ENCODE peak calls at places on chromosomes 13 and 19, in seven cellular contexts. D, M, I, S, Y, J and C are unnamed samples.

GRCh38 chr19:44903602-44904425 is 1.8 kb upstream of the APOE start:
- DNase-seq in M (peak; percentile 62), S (peak; percentile 78), J (peak; percentile 85), I (peak; percentile 78), D (peak; percentile 63), Y (peak; percentile 69), C (peak; percentile 89)

GRCh38 chr13:21703846-21704245 is 33.0 kb downstream of the FGF9 start:
- DNase-seq in S (no peak), Y (no peak), D (no peak), I (no peak), J (no peak), M (no peak), C (no peak)

GRCh38 chr13:48431987-48432615 is 19.2 kb upstream of the LPAR6 start:
- DNase-seq in Y (peak; percentile 46), J (no peak), M (peak; percentile 45), I (no peak), D (no peak), S (no peak), C (no peak)

GRCh38 chr19:3556978-3557460 is 367 bp downstream of the MFSD12 start:
- DNase-seq in I (no peak), Y (no peak), S (peak; percentile 63), J (no peak), M (no peak), D (no peak), C (no peak)

GRCh38 chr13:79018166-79018565 is 359.2 kb upstream of the OBI1 start:
- DNase-seq in I (no peak), D (no peak), Y (no peak), J (no peak), M (no peak), S (no peak), C (no peak)

GRCh38 chr13:38686635-38687245 is at the start of gene FREM2:
- DNase-seq in J (no peak), Y (peak; percentile 40), S (no peak), M (no peak), I (no peak), D (peak; percentile 25), C (peak; percentile 41)

GRCh38 chr13:43058836-43059235 is 35.5 kb downstream of the DNAJC15 start:
- DNase-seq in D (no peak), Y (peak; percentile 79), S (no peak), J (no peak), M (no peak), I (no peak), C (no peak)

GRCh38 chr19:48648134-48648533 is 2.1 kb upstream of the CA11 start:
- DNase-seq in M (no peak), J (no peak), I (no peak), D (no peak), S (no peak), Y (no peak), C (no peak)

GRCh38 chr13:48567521-48568331 is 34.8 kb upstream of the RCBTB2 start:
- DNase-seq in M (peak; percentile 25), S (peak; percentile 59), J (no peak), I (no peak), D (peak; percentile 40), Y (no peak), C (no peak)

GRCh38 chr13:48828962-48829405 is 146.7 kb upstream of the FNDC3A start:
- DNase-seq in Y (no peak), J (no peak), I (no peak), S (no peak), D (no peak), M (peak; percentile 28), C (no peak)

GRCh38 chr19:6402834-6403608 is 10.1 kb upstream of the GTF2F1 start:
- DNase-seq in I (no peak), S (no peak), M (peak; percentile 75), D (no peak), Y (peak; percentile 72), J (no peak), C (peak; percentile 93)

GRCh38 chr13:46896346-46897138 is at the start of gene HTR2A:
- DNase-seq in Y (peak; percentile 65), D (peak; percentile 32), S (peak; percentile 44), J (no peak), M (peak; percentile 48), I (no peak), C (no peak)

GRCh38 chr13:46355906-46356305 is 31.1 kb downstream of the RUBCNL start:
- DNase-seq in D (no peak), Y (no peak), I (no peak), S (no peak), J (no peak), M (no peak), C (no peak)

GRCh38 chr13:75801388-75801787 is 165.3 kb downstream of the LMO7 start:
- DNase-seq in I (no peak), D (no peak), Y (no peak), M (no peak), S (no peak), J (no peak), C (no peak)

GRCh38 chr19:30074741-30075460 is 132.9 kb downstream of the URI1 start:
- DNase-seq in Y (no peak), I (no peak), M (no peak), D (no peak), S (no peak), J (no peak), C (peak; percentile 37)

GRCh38 chr13:19681517-19681916 is 48.1 kb downstream of the MPHOSPH8 start:
- DNase-seq in D (no peak), I (no peak), S (no peak), M (no peak), Y (peak; percentile 33), J (no peak), C (no peak)

GRCh38 chr13:99314640-99315176 is 7.5 kb upstream of the GPR183 start:
- DNase-seq in I (no peak), D (no peak), J (no peak), S (no peak), Y (peak; percentile 28), M (peak; percentile 91), C (no peak)

GRCh38 chr19:29939628-29940027 is 2.4 kb upstream of the URI1 start:
- DNase-seq in M (no peak), S (no peak), D (no peak), Y (no peak), I (no peak), J (no peak), C (no peak)

GRCh38 chr13:98869408-98870090 is 108.3 kb downstream of the DOCK9 start:
- DNase-seq in J (no peak), S (peak; percentile 72), Y (no peak), D (peak; percentile 40), M (peak; percentile 38), I (peak; percentile 40), C (no peak)

GRCh38 chr13:102460806-102461205 is 59.0 kb upstream of the FGF14 start:
- DNase-seq in D (no peak), M (peak; percentile 21), S (no peak), J (no peak), I (no peak), Y (no peak), C (no peak)

GRCh38 chr19:38944981-38945506 is 14.3 kb downstream of the MRPS12 start:
- DNase-seq in M (peak; percentile 14), J (no peak), D (no peak), Y (no peak), I (no peak), S (no peak), C (no peak)

GRCh38 chr13:108705031-108705430 is 75.6 kb downstream of the MYO16 start:
- DNase-seq in D (no peak), S (no peak), Y (no peak), I (no peak), J (no peak), M (no peak), C (no peak)

GRCh38 chr19:15195381-15195964 is 5.3 kb downstream of the NOTCH3 start:
- DNase-seq in D (peak; percentile 74), Y (peak; percentile 35), I (peak; percentile 67), J (no peak), M (peak; percentile 74), S (no peak), C (no peak)

GRCh38 chr19:31979362-31979761 is 366.0 kb upstream of the ZNF507 start:
- DNase-seq in I (no peak), D (no peak), Y (no peak), J (no peak), S (no peak), M (no peak), C (no peak)

GRCh38 chr13:50594276-50594970 is 249.1 kb downstream of the DLEU7 start:
- DNase-seq in J (no peak), D (no peak), I (no peak), S (no peak), M (no peak), Y (peak; percentile 16), C (no peak)

DNA sequence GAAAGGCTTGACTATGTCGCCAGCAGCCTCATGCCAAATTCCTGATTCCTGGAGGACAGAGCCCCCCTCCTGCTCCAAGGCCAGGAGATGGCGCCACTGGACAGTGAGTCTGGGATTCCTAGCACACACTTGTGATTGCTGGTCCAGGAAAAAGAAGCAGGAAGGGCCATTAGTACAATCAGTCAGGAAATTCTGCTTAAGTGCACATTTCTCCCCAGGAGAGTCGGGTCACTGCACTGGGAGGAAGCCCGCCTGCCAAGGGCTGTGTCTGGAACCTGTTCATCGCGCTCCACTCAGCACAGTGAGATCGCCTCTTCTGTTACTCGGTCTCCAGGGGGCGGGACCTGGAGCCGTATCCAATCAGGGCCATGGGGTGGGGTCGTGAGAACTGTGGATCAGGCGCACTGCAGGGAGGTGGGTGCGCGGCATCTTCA is 65.1 kb downstream of the ZNF823 start:
- DNase-seq in Y (peak; percentile 56), I (peak; percentile 73), S (peak; percentile 67), J (peak; percentile 45), D (peak; percentile 77), M (peak; percentile 71), C (peak; percentile 64)
- TF ChIP-seq CTCF in Y (peak; percentile 80), I (peak; percentile 81), S (peak; percentile 53), J (no peak), D (peak; percentile 70), M (peak; percentile 90), C (peak; percentile 77)

GRCh38 chr13:109964164-109964563 is 177.8 kb upstream of the IRS2 start:
- DNase-seq in S (no peak), M (no peak), Y (no peak), D (no peak), I (no peak), J (no peak), C (no peak)
- TF ChIP-seq CTCF in S (no peak), M (no peak), Y (no peak), D (no peak), I (no peak), J (no peak), C (no peak)

DNA sequence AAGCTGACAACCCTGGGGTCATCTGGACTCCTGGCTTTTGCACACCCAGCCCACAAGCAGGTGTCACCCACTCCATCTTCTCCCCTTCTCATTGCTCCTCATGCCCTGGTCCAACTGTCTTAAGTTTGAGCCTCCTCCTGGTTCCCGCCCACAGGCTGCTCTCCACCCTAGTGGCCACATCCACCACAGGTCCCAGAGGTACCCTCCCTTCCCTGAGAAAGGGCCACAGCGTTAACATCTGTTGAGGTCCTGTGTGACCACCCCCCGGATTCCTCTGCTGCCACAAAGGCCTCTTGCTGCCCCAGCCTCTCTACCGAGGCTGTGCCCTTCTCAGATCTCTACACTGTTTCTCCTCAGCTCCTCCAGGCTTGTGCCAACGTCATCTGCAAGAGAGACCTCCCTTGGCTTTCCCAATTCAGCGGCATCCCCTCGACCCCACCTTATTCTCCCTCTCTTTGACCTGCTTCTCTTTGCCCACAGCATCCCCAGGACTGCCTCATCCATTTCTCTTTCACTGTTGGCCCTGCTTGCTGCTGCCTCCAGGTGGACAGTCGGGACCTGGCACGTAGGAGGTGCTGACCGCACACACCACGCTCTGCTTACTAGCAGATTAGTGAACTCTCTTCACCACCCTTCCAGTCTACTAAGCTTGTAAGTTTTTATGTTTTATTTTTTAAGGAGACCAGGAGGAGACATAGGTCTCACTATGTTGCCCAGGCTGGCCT is 33.3 kb downstream of the SUGP2 start:
- DNase-seq in Y (no peak), S (no peak), J (no peak), I (no peak), M (peak; percentile 11), D (no peak), C (no peak)
- TF ChIP-seq CTCF in Y (peak; percentile 46), S (no peak), J (no peak), I (no peak), M (peak; percentile 26), D (no peak), C (no peak)

GRCh38 chr19:54882758-54883157 is 8.7 kb downstream of the FCAR start:
- DNase-seq in S (no peak), Y (no peak), I (no peak), M (no peak), J (no peak), D (no peak), C (no peak)
- TF ChIP-seq CTCF in S (no peak), Y (no peak), I (no peak), M (no peak), J (no peak), D (no peak), C (no peak)